ENCODE peak calls at places on chromosomes 3 and 15, in four cellular contexts. H is endothelial cell of umbilical vein, U is SK-N-SH, L is neuronal stem cell. Y is an unnamed sample.

GRCh38 chr15:90364251-90364650 is 12.2 kb downstream of the ZNF774 start:
- DNase-seq in H (peak; percentile 27), U (no peak), L (no peak), Y (no peak)

GRCh38 chr3:9116351-9116750 is 133.1 kb downstream of the SRGAP3 start:
- DNase-seq in H (no peak), U (no peak), L (no peak), Y (no peak)

GRCh38 chr15:73691398-73691797 is 7.2 kb downstream of the CD276 start:
- DNase-seq in H (peak; percentile 25), U (no peak), L (no peak), Y (no peak)

GRCh38 chr3:159322322-159322939 is 520.6 kb downstream of the MFSD1 start:
- DNase-seq in H (no peak), U (peak; percentile 10), L (peak; percentile 53), Y (peak; percentile 78)

GRCh38 chr15:69677403-69677802 is 224.8 kb downstream of the RPLP1 start:
- DNase-seq in H (no peak), U (no peak), L (no peak), Y (no peak)

GRCh38 chr3:1082024-1082633 is 10.7 kb upstream of the CNTN6 start:
- DNase-seq in H (peak; percentile 1), U (peak; percentile 33), L (peak; percentile 44), Y (peak; percentile 64)

GRCh38 chr3:76656531-76657070 is 383.3 kb upstream of the ROBO2 start:
- DNase-seq in H (no peak), U (no peak), L (no peak), Y (no peak)

GRCh38 chr3:141308588-141309218 is 59.6 kb upstream of the ZBTB38 start:
- DNase-seq in H (peak; percentile 54), U (peak; percentile 33), L (peak; percentile 45), Y (no peak)

GRCh38 chr3:73255609-73256029 is 194.2 kb downstream of the EBLN2 start:
- DNase-seq in H (no peak), U (peak; percentile 25), L (no peak), Y (no peak)

GRCh38 chr3:151895881-151896661 is 22.6 kb downstream of the SUCNR1 start:
- DNase-seq in H (peak; percentile 78), U (no peak), L (no peak), Y (no peak)

GRCh38 chr3:160676547-160677303 is at the start of gene ARL14:
- DNase-seq in H (peak; percentile 60), U (no peak), L (no peak), Y (no peak)

GRCh38 chr3:38131621-38132369 is 5.1 kb downstream of the ACAA1 start:
- DNase-seq in H (peak; percentile 51), U (peak; percentile 60), L (peak; percentile 54), Y (peak; percentile 75)

GRCh38 chr15:28930476-28931291 is 44.9 kb downstream of the APBA2 start:
- DNase-seq in H (no peak), U (no peak), L (no peak), Y (no peak)

GRCh38 chr3:53139833-53140574 is 9.8 kb upstream of the RFT1 start:
- DNase-seq in H (no peak), U (no peak), L (no peak), Y (no peak)

GRCh38 chr3:126501736-126502135 is 15.8 kb downstream of the UROC1 start:
- DNase-seq in H (no peak), U (no peak), L (no peak), Y (no peak)

GRCh38 chr3:184645304-184645703 is 66.6 kb downstream of the MAGEF1 start:
- DNase-seq in H (no peak), U (peak; percentile 30), L (no peak), Y (no peak)

GRCh38 chr3:149151843-149152242 is 22.4 kb downstream of the HPS3 start:
- DNase-seq in H (peak; percentile 72), U (peak; percentile 48), L (no peak), Y (no peak)

GRCh38 chr15:68599560-68600071 is 20.8 kb downstream of the CORO2B start:
- DNase-seq in H (no peak), U (peak; percentile 91), L (peak; percentile 86), Y (peak; percentile 59)

GRCh38 chr3:124456506-124456905 is 273.7 kb upstream of the UMPS start:
- DNase-seq in H (no peak), U (no peak), L (no peak), Y (no peak)

GRCh38 chr3:70053293-70053692 is 53.8 kb downstream of the SAMMSON start:
- DNase-seq in H (no peak), U (no peak), L (no peak), Y (no peak)

GRCh38 chr3:184255291-184256039 is 5.9 kb downstream of the CAMK2N2 start:
- DNase-seq in H (no peak), U (no peak), L (no peak), Y (no peak)

GRCh38 chr3:143653493-143653892 is 194.8 kb downstream of the SLC9A9 start:
- DNase-seq in H (no peak), U (no peak), L (no peak), Y (no peak)

GRCh38 chr3:56926513-56927282 is 124.9 kb upstream of the ARHGEF3 start:
- DNase-seq in H (peak; percentile 30), U (peak; percentile 43), L (no peak), Y (no peak)

GRCh38 chr3:153273767-153274443 is 111.9 kb downstream of the RAP2B start:
- DNase-seq in H (no peak), U (no peak), L (no peak), Y (no peak)

GRCh38 chr3:160564205-160564922 is 1.0 kb downstream of the KPNA4 start:
- DNase-seq in H (peak; percentile 37), U (no peak), L (peak; percentile 14), Y (peak; percentile 62)

GRCh38 chr3:52777959-52778805 is 783 bp downstream of the ITIH1 start:
- DNase-seq in H (no peak), U (no peak), L (no peak), Y (no peak)

GRCh38 chr15:25693321-25694237 is 169.5 kb downstream of the ATP10A start:
- DNase-seq in H (no peak), U (peak; percentile 68), L (peak; percentile 18), Y (no peak)

GRCh38 chr3:192516850-192517249 is 210.5 kb downstream of the FGF12 start:
- DNase-seq in H (no peak), U (no peak), L (no peak), Y (no peak)

GRCh38 chr3:192515661-192516040 is 211.7 kb downstream of the FGF12 start:
- DNase-seq in H (no peak), U (no peak), L (no peak), Y (no peak)

GRCh38 chr3:192514754-192515660 is 212.3 kb downstream of the FGF12 start:
- DNase-seq in H (no peak), U (peak; percentile 37), L (peak; percentile 39), Y (no peak)

GRCh38 chr3:192514081-192514753 is 213.1 kb downstream of the FGF12 start:
- DNase-seq in H (peak; percentile 40), U (peak; percentile 12), L (peak; percentile 67), Y (no peak)
- H2AFZ ChIP-seq in H (no peak overlapping the region), U (peak overlapping the region; percentile 22), L (peak overlapping the region; percentile 88), Y (no peak overlapping the region)

GRCh38 chr3:186983372-186984058 is 53.2 kb downstream of the ST6GAL1 start:
- DNase-seq in H (no peak), U (no peak), L (no peak), Y (peak; percentile 55)
- H3K4me3 ChIP-seq in H (no peak overlapping the region), U (no peak overlapping the region), L (no peak overlapping the region), Y (no peak overlapping the region)

GRCh38 chr15:39585394-39585841 is 4.5 kb downstream of the THBS1 start:
- DNase-seq in H (peak; percentile 58), U (no peak), L (no peak), Y (no peak)
- H3K27ac ChIP-seq in H (peak overlapping the region; percentile 70), U (peak overlapping the region; percentile 94), L (no peak overlapping the region), Y (no peak overlapping the region)

GRCh38 chr15:67097424-67097823 is 32.0 kb downstream of the SMAD3 start:
- DNase-seq in H (no peak), U (no peak), L (no peak), Y (no peak)

GRCh38 chr15:67100124-67100791 is 34.9 kb downstream of the SMAD3 start:
- DNase-seq in H (no peak), U (no peak), L (no peak), Y (no peak)

GRCh38 chr15:67098768-67099282 is 33.4 kb downstream of the SMAD3 start:
- DNase-seq in H (no peak), U (no peak), L (no peak), Y (no peak)

GRCh38 chr15:67096536-67097294 is 31.3 kb downstream of the SMAD3 start:
- DNase-seq in H (no peak), U (no peak), L (no peak), Y (peak; percentile 96)

GRCh38 chr15:67097893-67098740 is 32.7 kb downstream of the SMAD3 start:
- DNase-seq in H (no peak), U (no peak), L (no peak), Y (no peak)
- H2AFZ ChIP-seq in H (no peak overlapping the region), U (no peak overlapping the region), L (no peak overlapping the region), Y (no peak overlapping the region)

GRCh38 chr3:58839964-58840363 is 173.4 kb upstream of the FAM3D start:
- DNase-seq in H (no peak), U (no peak), L (no peak), Y (no peak)
- H3K4me3 ChIP-seq in H (no peak overlapping the region), U (no peak overlapping the region), L (no peak overlapping the region), Y (no peak overlapping the region)

Y was measured in Karpas-422.